ENCODE peak calls at places on chromosomes 16 and 17, in seven cellular contexts. B is kidney epithelial cell, F is left ventricle myocardium inferior, L is gastrocnemius medialis, K is endothelial cell of umbilical vein, A is breast epithelium, X is OCI-LY7. E is an unnamed sample. For H3K36me3, the result is how much of the 10 kb centered on the place peaks cover.

GRCh38 chr16:12354296-12354818 is 377.8 kb downstream of the SNX29 start:
- DNase-seq in B (no peak), F (no peak), L (no peak), K (peak), A (no peak), X (no peak), E (no peak)

GRCh38 chr17:33750943-33751701 is 458.0 kb upstream of the ASIC2 start:
- DNase-seq in B (peak), F (peak), L (peak), K (peak), A (peak), X (peak), E (peak)

GRCh38 chr17:74214642-74215331 is 1.4 kb downstream of the TTYH2 start:
- DNase-seq in B (no peak), F (peak), L (peak), K (no peak), A (no peak), X (no peak), E (no peak)

GRCh38 chr16:14338969-14339368 is 267.9 kb downstream of the MRTFB start:
- DNase-seq in B (no peak), F (no peak), L (no peak), K (no peak), A (no peak), X (no peak), E (no peak)

GRCh38 chr17:73791121-73791520 is 146.9 kb upstream of the SDK2 start:
- DNase-seq in B (no peak), F (no peak), L (no peak), K (no peak), A (no peak), X (no peak), E (no peak)

GRCh38 chr16:47459603-47460002 is 1.3 kb downstream of the ITFG1 start:
- DNase-seq in B (no peak), F (no peak), L (no peak), K (no peak), A (no peak), X (no peak), E (no peak)

GRCh38 chr17:40841246-40841645 is 18.8 kb upstream of the KRT10 start:
- DNase-seq in B (no peak), F (no peak), L (no peak), K (no peak), A (no peak), X (no peak), E (no peak)

GRCh38 chr16:24022797-24023196 is 187.0 kb downstream of the PRKCB start:
- DNase-seq in B (no peak), F (no peak), L (no peak), K (no peak), A (no peak), X (no peak), E (no peak)

GRCh38 chr17:6512552-6512951 is 43.8 kb downstream of the PITPNM3 start:
- DNase-seq in B (no peak), F (no peak), L (no peak), K (peak), A (no peak), X (no peak), E (no peak)

GRCh38 chr16:12017583-12017982 is 41.0 kb downstream of the SNX29 start:
- DNase-seq in B (no peak), F (no peak), L (no peak), K (no peak), A (no peak), X (no peak), E (peak)

GRCh38 chr17:77864234-77865108 is 94.0 kb upstream of the TNRC6C start:
- DNase-seq in B (no peak), F (no peak), L (no peak), K (no peak), A (no peak), X (peak), E (no peak)

DNA sequence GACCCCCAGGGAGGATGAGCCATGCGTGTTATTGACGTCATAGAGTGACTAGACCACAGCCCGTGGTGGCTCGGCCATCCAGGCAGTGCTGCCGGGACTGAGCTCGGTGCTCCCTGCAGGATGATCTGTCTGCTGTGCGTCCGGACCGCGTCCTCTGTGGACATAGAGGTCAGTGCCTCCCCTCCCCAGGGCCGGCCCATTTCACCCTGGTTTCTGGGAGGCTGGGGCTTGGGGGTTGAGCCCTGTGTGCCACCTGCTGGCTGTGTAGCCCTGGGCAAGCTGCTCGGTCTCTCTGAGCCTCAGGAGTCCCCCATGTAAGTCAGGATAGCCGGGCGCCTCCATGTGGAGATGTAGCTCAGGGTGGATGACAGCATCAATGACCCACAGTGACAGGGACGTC is 8.3 kb downstream of the TSC2 start:
- DNase-seq in B (no peak), F (no peak), L (no peak), K (no peak), A (no peak), X (no peak), E (no peak)
- TF ChIP-seq CTCF in B (peak), F (peak), L (no peak), K (no peak), A (no peak), X (peak), E (peak)

DNA sequence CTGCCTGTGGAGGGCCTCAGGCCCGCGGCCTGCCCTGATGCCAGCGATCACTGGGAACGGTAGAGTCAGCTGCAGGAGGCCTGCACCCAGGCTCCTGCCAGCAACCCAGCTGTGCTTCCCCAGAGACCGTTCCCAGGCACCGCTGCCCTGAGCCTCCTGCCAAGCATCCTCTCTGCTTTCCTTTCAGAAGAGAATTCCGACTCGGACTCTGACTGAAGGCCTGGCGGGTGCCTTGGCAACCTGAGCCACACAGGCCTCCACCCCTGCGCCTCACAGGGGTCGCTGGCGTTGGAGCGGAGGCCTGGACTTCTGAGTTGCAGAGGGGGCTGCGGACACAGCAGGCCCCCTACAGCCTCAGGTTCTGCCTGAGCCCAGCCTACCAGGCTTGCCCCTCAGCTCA is 7.9 kb downstream of the CMTM3 start:
- DNase-seq in B (no peak), F (no peak), L (no peak), K (no peak), A (no peak), X (no peak), E (no peak)
- H3K36me3 ChIP-seq in B (under half), F (under half), L (under half), K (under half), A (under half), X (under half), E (under half)

GRCh38 chr17:9238340-9239259 is 217.3 kb downstream of the NTN1 start:
- DNase-seq in B (no peak), F (no peak), L (no peak), K (no peak), A (no peak), X (no peak), E (no peak)

GRCh38 chr17:9237661-9238301 is 216.5 kb downstream of the NTN1 start:
- DNase-seq in B (no peak), F (no peak), L (no peak), K (no peak), A (no peak), X (no peak), E (no peak)

GRCh38 chr17:9236286-9237052 is 215.2 kb downstream of the NTN1 start:
- DNase-seq in B (no peak), F (no peak), L (no peak), K (no peak), A (peak), X (no peak), E (no peak)

GRCh38 chr17:9235346-9235745 is 214.0 kb downstream of the NTN1 start:
- DNase-seq in B (no peak), F (no peak), L (no peak), K (no peak), A (no peak), X (no peak), E (no peak)

DNA sequence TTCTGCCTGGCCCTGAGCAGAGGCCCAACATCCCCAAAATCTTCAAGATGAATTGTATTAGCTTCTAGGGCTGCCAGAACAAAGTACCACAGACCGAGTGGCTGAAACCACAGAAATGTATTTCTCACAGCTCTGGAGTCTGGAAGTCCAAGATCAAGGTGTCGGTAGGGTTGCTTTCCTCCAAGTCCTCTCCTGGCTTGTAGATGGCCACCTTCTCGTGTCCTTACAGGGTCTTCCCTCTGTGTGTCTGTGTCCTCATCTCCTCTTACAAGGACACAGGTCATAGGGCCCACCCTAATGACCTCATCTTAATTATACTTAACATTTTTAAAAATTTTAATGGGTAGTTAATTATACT is 215.7 kb downstream of the NTN1 start:
- DNase-seq in B (no peak), F (no peak), L (no peak), K (no peak), A (no peak), X (no peak), E (no peak)
- TF ChIP-seq CTCF in B (no peak), F (no peak), L (no peak), K (no peak), A (no peak), X (no peak), E (no peak)

GRCh38 chr17:75455896-75456416 is 479 bp upstream of the TMEM94 start:
- DNase-seq in B (no peak), F (no peak), L (no peak), K (no peak), A (no peak), X (no peak), E (no peak)

GRCh38 chr17:75450270-75450669 is 6.2 kb upstream of the TMEM94 start:
- DNase-seq in B (no peak), F (no peak), L (no peak), K (no peak), A (no peak), X (no peak), E (no peak)

GRCh38 chr17:75456417-75457046 is at the start of gene TMEM94:
- DNase-seq in B (peak), F (peak), L (peak), K (peak), A (peak), X (peak), E (peak)

GRCh38 chr17:75457047-75457654 is 716 bp downstream of the TMEM94 start:
- DNase-seq in B (no peak), F (no peak), L (no peak), K (peak), A (no peak), X (peak), E (no peak)

GRCh38 chr17:75454193-75454592 is 2.2 kb upstream of the TMEM94 start:
- DNase-seq in B (no peak), F (no peak), L (no peak), K (no peak), A (no peak), X (peak), E (no peak)
- H3K36me3 ChIP-seq in B (under half), F (under half), L (under half), K (under half), A (under half), X (under half), E (under half)

GRCh38 chr16:66273644-66274334 is 92.7 kb upstream of the CDH5 start:
- DNase-seq in B (no peak), F (no peak), L (no peak), K (no peak), A (peak), X (no peak), E (no peak)
- TF ChIP-seq CTCF in B (peak), F (no peak), L (no peak), K (peak), A (no peak), X (no peak), E (peak)

DNA sequence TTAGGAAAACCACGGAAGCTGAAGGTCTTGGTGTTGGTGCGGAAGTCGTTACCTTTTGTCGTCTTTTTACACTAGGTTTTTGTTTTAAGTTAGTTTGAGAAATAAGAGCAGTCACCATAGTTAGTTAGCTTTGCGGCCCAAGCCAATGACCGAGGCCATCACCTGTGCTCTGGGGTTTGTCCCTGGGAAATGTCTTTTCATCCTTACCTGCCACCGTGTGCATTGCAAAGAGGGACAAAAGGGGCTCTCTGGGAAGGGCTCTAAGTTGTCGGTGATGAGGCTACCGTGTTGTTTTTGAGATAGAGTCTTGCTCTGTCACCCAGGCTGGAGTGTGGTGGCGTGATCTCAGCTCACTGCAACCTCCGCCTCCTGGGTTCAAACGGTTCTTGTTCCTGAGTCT is 49.8 kb downstream of the NDE1 start:
- DNase-seq in B (no peak), F (no peak), L (no peak), K (no peak), A (no peak), X (no peak), E (no peak)
- H3K36me3 ChIP-seq in B (under half), F (half or more), L (under half), K (under half), A (under half), X (half or more), E (under half)

GRCh38 chr17:4712526-4712925 is 2.1 kb downstream of the ARRB2 start:
- DNase-seq in B (no peak), F (no peak), L (no peak), K (no peak), A (no peak), X (no peak), E (no peak)

GRCh38 chr17:4710693-4711634 is 532 bp downstream of the ARRB2 start:
- DNase-seq in B (no peak), F (no peak), L (no peak), K (no peak), A (no peak), X (peak), E (no peak)

GRCh38 chr17:4708436-4708835 is 2.0 kb upstream of the ARRB2 start:
- DNase-seq in B (no peak), F (no peak), L (no peak), K (no peak), A (no peak), X (peak), E (no peak)

GRCh38 chr17:4711671-4712111 is 1.3 kb downstream of the ARRB2 start:
- DNase-seq in B (no peak), F (no peak), L (peak), K (no peak), A (no peak), X (peak), E (no peak)

GRCh38 chr17:4709794-4710692 is at the start of gene ARRB2:
- DNase-seq in B (peak), F (peak), L (peak), K (peak), A (peak), X (peak), E (peak)
- TF ChIP-seq CTCF in B (peak), F (peak), L (peak), K (peak), A (peak), X (peak), E (peak)

GRCh38 chr17:41893384-41893783 is 25.4 kb downstream of the ACLY start:
- DNase-seq in B (no peak), F (no peak), L (no peak), K (no peak), A (no peak), X (no peak), E (no peak)
- H3K36me3 ChIP-seq in B (under half), F (half or more), L (under half), K (half or more), A (under half), X (half or more), E (under half)

GRCh38 chr16:51198349-51198748 is 47.3 kb upstream of the SALL1 start:
- DNase-seq in B (no peak), F (no peak), L (no peak), K (no peak), A (no peak), X (no peak), E (no peak)

GRCh38 chr16:51193879-51194278 is 42.8 kb upstream of the SALL1 start:
- DNase-seq in B (no peak), F (no peak), L (no peak), K (no peak), A (no peak), X (no peak), E (no peak)
- TF ChIP-seq CTCF in B (no peak), F (no peak), L (no peak), K (no peak), A (no peak), X (no peak), E (no peak)